ENCODE peak calls at places on chromosomes 12 and 14, in ten cellular contexts. V, L, M, X, D, W, S, N, J and R are unnamed samples.

GRCh38 chr12:28367993-28368392 is 177.7 kb downstream of the CCDC91 start:
- DNase-seq in V (no peak), N (no peak), S (no peak), L (no peak), X (no peak), D (no peak), W (no peak), J (no peak), M (no peak), R (no peak)

GRCh38 chr12:109987615-109988014 is 8.6 kb downstream of the GIT2 start:
- DNase-seq in V (no peak), M (no peak), J (no peak), L (no peak), W (no peak), D (no peak), S (no peak), X (no peak), N (no peak), R (no peak)

GRCh38 chr12:122520676-122521075 is 6.1 kb downstream of the RSRC2 start:
- DNase-seq in J (no peak), M (no peak), X (no peak), N (no peak), V (no peak), L (no peak), D (no peak), S (no peak), W (no peak), R (no peak)

GRCh38 chr12:47894068-47894467 is 10.7 kb downstream of the VDR start:
- DNase-seq in D (no peak), M (no peak), L (peak), S (no peak), V (no peak), W (no peak), N (no peak), X (no peak), J (no peak), R (no peak)

GRCh38 chr12:4272014-4272975 is 1.3 kb upstream of the CCND2 start:
- DNase-seq in N (peak), V (peak), M (peak), D (peak), J (peak), X (no peak), L (peak), W (peak), S (peak), R (peak)

GRCh38 chr14:79057333-79057732 is 887.2 kb downstream of the NRXN3 start:
- DNase-seq in S (no peak), L (no peak), M (no peak), X (no peak), D (no peak), W (no peak), V (no peak), J (no peak), N (no peak), R (no peak)

GRCh38 chr12:4272976-4273650 is 449 bp upstream of the CCND2 start:
- DNase-seq in W (no peak), L (no peak), S (no peak), N (no peak), D (no peak), M (no peak), J (no peak), V (no peak), X (no peak), R (no peak)

GRCh38 chr12:56996793-56997545 is 9.4 kb downstream of the ZBTB39 start:
- DNase-seq in J (no peak), V (no peak), L (no peak), W (no peak), D (no peak), N (no peak), X (no peak), S (no peak), M (no peak), R (no peak)

GRCh38 chr14:92121207-92121669 is 268 bp downstream of the NDUFB1 start:
- DNase-seq in V (peak), N (peak), J (no peak), X (no peak), M (no peak), L (peak), W (peak), D (no peak), S (no peak), R (no peak)

GRCh38 chr12:47850153-47851084 is 30.7 kb upstream of the HDAC7 start:
- DNase-seq in W (no peak), M (no peak), J (no peak), V (no peak), S (no peak), X (peak), N (no peak), L (peak), D (no peak), R (no peak)

GRCh38 chr14:33465952-33466700 is 484.7 kb downstream of the EGLN3 start:
- DNase-seq in N (peak), S (no peak), W (no peak), V (no peak), D (no peak), L (no peak), M (no peak), X (no peak), J (no peak), R (no peak)

GRCh38 chr14:45238988-45239387 is 14.0 kb downstream of the MIS18BP1 start:
- DNase-seq in M (no peak), X (no peak), L (no peak), V (no peak), W (no peak), J (no peak), D (no peak), N (no peak), S (no peak), R (no peak)

GRCh38 chr12:89665556-89665955 is 43.1 kb downstream of the ATP2B1 start:
- DNase-seq in D (no peak), N (no peak), V (no peak), J (no peak), X (no peak), S (no peak), M (no peak), L (no peak), W (no peak), R (no peak)

GRCh38 chr12:90280564-90281058 is 572.0 kb upstream of the ATP2B1 start:
- DNase-seq in M (no peak), S (no peak), X (no peak), V (no peak), D (no peak), W (no peak), J (no peak), N (peak), L (no peak), R (no peak)

GRCh38 chr12:122001379-122002209 is 20.1 kb upstream of the BCL7A start:
- DNase-seq in X (no peak), S (no peak), M (no peak), D (peak), N (no peak), V (no peak), W (no peak), J (no peak), L (peak), R (no peak)

GRCh38 chr14:104206281-104206904 is 68.0 kb downstream of the KIF26A start:
- DNase-seq in J (no peak), X (no peak), D (peak), S (peak), L (peak), V (no peak), W (no peak), N (no peak), M (no peak), R (no peak)

GRCh38 chr14:33999771-34000291 is 49.0 kb upstream of the EGLN3 start:
- DNase-seq in N (no peak), X (no peak), V (no peak), L (no peak), S (no peak), M (no peak), J (no peak), D (no peak), W (no peak), R (no peak)